ENCODE peak calls at places on chromosome 11, in four cellular contexts. M, E, T and K are unnamed samples.

GRCh38 chr11:107720305-107720775 is 8.5 kb upstream of the SLN start:
- DNase-seq in M (no peak), T (no peak), E (no peak), K (no peak)

GRCh38 chr11:130525307-130525706 is 76.9 kb downstream of the ADAMTS15 start:
- DNase-seq in E (no peak), M (no peak), T (no peak), K (no peak)

GRCh38 chr11:33089776-33090175 is 50.4 kb downstream of the TCP11L1 start:
- DNase-seq in E (peak), T (peak), M (no peak), K (no peak)

GRCh38 chr11:11985016-11985715 is 23.3 kb downstream of the DKK3 start:
- DNase-seq in T (no peak), M (no peak), E (peak), K (no peak)

GRCh38 chr11:37264783-37265182 is 666.7 kb upstream of the RAG2 start:
- DNase-seq in M (no peak), T (no peak), E (no peak), K (no peak)

GRCh38 chr11:12801976-12802375 is 127.8 kb downstream of the TEAD1 start:
- DNase-seq in E (peak), M (no peak), T (no peak), K (no peak)

GRCh38 chr11:8793114-8793777 is 110.7 kb downstream of the RPL27A start:
- DNase-seq in E (no peak), M (no peak), T (no peak), K (no peak)

GRCh38 chr11:65851811-65852507 is 6.0 kb downstream of the CFL1 start:
- DNase-seq in M (no peak), T (no peak), E (peak), K (no peak)

GRCh38 chr11:117459121-117459978 is 131.7 kb downstream of the CEP164 start:
- DNase-seq in E (no peak), M (no peak), T (no peak), K (no peak)

GRCh38 chr11:17764446-17765218 is 30.1 kb downstream of the KCNC1 start:
- DNase-seq in M (no peak), E (no peak), T (no peak), K (no peak)

GRCh38 chr11:69301491-69302401 is 7.8 kb downstream of the MYEOV start:
- DNase-seq in T (peak), M (peak), E (peak), K (peak)

GRCh38 chr11:96337541-96338530 is 5.2 kb downstream of the MAML2 start:
- DNase-seq in M (peak), E (no peak), T (no peak), K (peak)